ENCODE peak calls at places on chromosome 17, in seven cellular contexts. One of them, this sample, is unnamed.

GRCh38 chr17:6079155-6079554 is 9.0 kb downstream of the WSCD1 start:
- DNase-seq in activated naive CD8-positive, alpha-beta T cell treated with anti-CD3 and anti-CD28 coated beads for 36 hours: no peak
- DNase-seq in BJ: no peak
- DNase-seq in ovary: no peak
- DNase-seq in NCI-H1105 treated with DMSO at 0.1 percent for 48 hours: no peak
- DNase-seq in activated effector memory CD4-positive, alpha-beta T cell treated with Interleukin-2 at 50 U/mL for 16 hours: no peak
- DNase-seq in NCI-H460: no peak
- DNase-seq in this sample: no peak

GRCh38 chr17:58756246-58757161 is 850 bp downstream of the PPM1E start:
- DNase-seq in ovary: peak
- DNase-seq in activated naive CD8-positive, alpha-beta T cell treated with anti-CD3 and anti-CD28 coated beads for 36 hours: peak
- DNase-seq in NCI-H1105 treated with DMSO at 0.1 percent for 48 hours: peak
- DNase-seq in BJ: no peak
- DNase-seq in activated effector memory CD4-positive, alpha-beta T cell treated with Interleukin-2 at 50 U/mL for 16 hours: no peak
- DNase-seq in NCI-H460: no peak
- DNase-seq in this sample: no peak

GRCh38 chr17:69492410-69493071 is 78.0 kb downstream of the MAP2K6 start:
- DNase-seq in NCI-H460: peak
- DNase-seq in ovary: no peak
- DNase-seq in BJ: peak
- DNase-seq in activated naive CD8-positive, alpha-beta T cell treated with anti-CD3 and anti-CD28 coated beads for 36 hours: no peak
- DNase-seq in NCI-H1105 treated with DMSO at 0.1 percent for 48 hours: no peak
- DNase-seq in activated effector memory CD4-positive, alpha-beta T cell treated with Interleukin-2 at 50 U/mL for 16 hours: no peak
- DNase-seq in this sample: no peak

GRCh38 chr17:77792626-77793025 is 165.9 kb upstream of the TNRC6C start:
- DNase-seq in activated effector memory CD4-positive, alpha-beta T cell treated with Interleukin-2 at 50 U/mL for 16 hours: no peak
- DNase-seq in BJ: no peak
- DNase-seq in NCI-H460: no peak
- DNase-seq in activated naive CD8-positive, alpha-beta T cell treated with anti-CD3 and anti-CD28 coated beads for 36 hours: no peak
- DNase-seq in ovary: no peak
- DNase-seq in NCI-H1105 treated with DMSO at 0.1 percent for 48 hours: no peak
- DNase-seq in this sample: no peak

GRCh38 chr17:64328036-64328874 is 62.4 kb downstream of the PECAM1 start:
- DNase-seq in ovary: no peak
- DNase-seq in activated effector memory CD4-positive, alpha-beta T cell treated with Interleukin-2 at 50 U/mL for 16 hours: no peak
- DNase-seq in activated naive CD8-positive, alpha-beta T cell treated with anti-CD3 and anti-CD28 coated beads for 36 hours: no peak
- DNase-seq in BJ: no peak
- DNase-seq in NCI-H460: no peak
- DNase-seq in NCI-H1105 treated with DMSO at 0.1 percent for 48 hours: no peak
- DNase-seq in this sample: no peak

GRCh38 chr17:75525806-75526554 is 483 bp downstream of the LLGL2 start:
- DNase-seq in BJ: no peak
- DNase-seq in NCI-H1105 treated with DMSO at 0.1 percent for 48 hours: no peak
- DNase-seq in activated naive CD8-positive, alpha-beta T cell treated with anti-CD3 and anti-CD28 coated beads for 36 hours: no peak
- DNase-seq in NCI-H460: no peak
- DNase-seq in ovary: no peak
- DNase-seq in activated effector memory CD4-positive, alpha-beta T cell treated with Interleukin-2 at 50 U/mL for 16 hours: no peak
- DNase-seq in this sample: no peak

GRCh38 chr17:77690271-77691161 is 268.0 kb upstream of the TNRC6C start:
- DNase-seq in NCI-H460: no peak
- DNase-seq in NCI-H1105 treated with DMSO at 0.1 percent for 48 hours: no peak
- DNase-seq in activated naive CD8-positive, alpha-beta T cell treated with anti-CD3 and anti-CD28 coated beads for 36 hours: no peak
- DNase-seq in BJ: no peak
- DNase-seq in activated effector memory CD4-positive, alpha-beta T cell treated with Interleukin-2 at 50 U/mL for 16 hours: peak
- DNase-seq in ovary: no peak
- DNase-seq in this sample: no peak

GRCh38 chr17:43943769-43944418 is 1.6 kb upstream of the PPY start:
- DNase-seq in ovary: peak
- DNase-seq in NCI-H460: peak
- DNase-seq in NCI-H1105 treated with DMSO at 0.1 percent for 48 hours: peak
- DNase-seq in activated naive CD8-positive, alpha-beta T cell treated with anti-CD3 and anti-CD28 coated beads for 36 hours: peak
- DNase-seq in activated effector memory CD4-positive, alpha-beta T cell treated with Interleukin-2 at 50 U/mL for 16 hours: peak
- DNase-seq in BJ: no peak
- DNase-seq in this sample: peak

GRCh38 chr17:63842173-63842539 is 329 bp downstream of the SMARCD2 start:
- DNase-seq in activated effector memory CD4-positive, alpha-beta T cell treated with Interleukin-2 at 50 U/mL for 16 hours: no peak
- DNase-seq in NCI-H1105 treated with DMSO at 0.1 percent for 48 hours: no peak
- DNase-seq in NCI-H460: no peak
- DNase-seq in ovary: no peak
- DNase-seq in BJ: no peak
- DNase-seq in activated naive CD8-positive, alpha-beta T cell treated with anti-CD3 and anti-CD28 coated beads for 36 hours: no peak
- DNase-seq in this sample: no peak

GRCh38 chr17:80283116-80283852 is 22.6 kb downstream of the RNF213 start:
- DNase-seq in activated effector memory CD4-positive, alpha-beta T cell treated with Interleukin-2 at 50 U/mL for 16 hours: no peak
- DNase-seq in activated naive CD8-positive, alpha-beta T cell treated with anti-CD3 and anti-CD28 coated beads for 36 hours: no peak
- DNase-seq in NCI-H460: no peak
- DNase-seq in ovary: no peak
- DNase-seq in NCI-H1105 treated with DMSO at 0.1 percent for 48 hours: no peak
- DNase-seq in BJ: no peak
- DNase-seq in this sample: no peak

GRCh38 chr17:74862108-74862901 is 2.6 kb upstream of the GRIN2C start:
- DNase-seq in NCI-H1105 treated with DMSO at 0.1 percent for 48 hours: peak
- DNase-seq in activated effector memory CD4-positive, alpha-beta T cell treated with Interleukin-2 at 50 U/mL for 16 hours: peak
- DNase-seq in activated naive CD8-positive, alpha-beta T cell treated with anti-CD3 and anti-CD28 coated beads for 36 hours: peak
- DNase-seq in BJ: no peak
- DNase-seq in ovary: peak
- DNase-seq in NCI-H460: peak
- DNase-seq in this sample: peak

GRCh38 chr17:1542316-1542715 is 20.3 kb downstream of the PITPNA start:
- DNase-seq in NCI-H1105 treated with DMSO at 0.1 percent for 48 hours: no peak
- DNase-seq in activated naive CD8-positive, alpha-beta T cell treated with anti-CD3 and anti-CD28 coated beads for 36 hours: no peak
- DNase-seq in ovary: no peak
- DNase-seq in NCI-H460: no peak
- DNase-seq in activated effector memory CD4-positive, alpha-beta T cell treated with Interleukin-2 at 50 U/mL for 16 hours: no peak
- DNase-seq in BJ: no peak
- DNase-seq in this sample: no peak

GRCh38 chr17:8629371-8630226 is 926 bp downstream of the MYH10 start:
- DNase-seq in BJ: no peak
- DNase-seq in activated effector memory CD4-positive, alpha-beta T cell treated with Interleukin-2 at 50 U/mL for 16 hours: no peak
- DNase-seq in NCI-H1105 treated with DMSO at 0.1 percent for 48 hours: peak
- DNase-seq in ovary: peak
- DNase-seq in NCI-H460: no peak
- DNase-seq in activated naive CD8-positive, alpha-beta T cell treated with anti-CD3 and anti-CD28 coated beads for 36 hours: peak
- DNase-seq in this sample: no peak

GRCh38 chr17:31580331-31581021 is 189.0 kb downstream of the RAB11FIP4 start:
- DNase-seq in ovary: no peak
- DNase-seq in activated naive CD8-positive, alpha-beta T cell treated with anti-CD3 and anti-CD28 coated beads for 36 hours: no peak
- DNase-seq in BJ: no peak
- DNase-seq in activated effector memory CD4-positive, alpha-beta T cell treated with Interleukin-2 at 50 U/mL for 16 hours: no peak
- DNase-seq in NCI-H1105 treated with DMSO at 0.1 percent for 48 hours: no peak
- DNase-seq in NCI-H460: no peak
- DNase-seq in this sample: no peak

GRCh38 chr17:42422958-42423712 is at the start of gene CAVIN1:
- DNase-seq in BJ: peak
- DNase-seq in ovary: peak
- DNase-seq in NCI-H460: peak
- DNase-seq in activated naive CD8-positive, alpha-beta T cell treated with anti-CD3 and anti-CD28 coated beads for 36 hours: peak
- DNase-seq in activated effector memory CD4-positive, alpha-beta T cell treated with Interleukin-2 at 50 U/mL for 16 hours: no peak
- DNase-seq in NCI-H1105 treated with DMSO at 0.1 percent for 48 hours: peak
- DNase-seq in this sample: peak

GRCh38 chr17:27994586-27994985 is 47.9 kb upstream of the NLK start:
- DNase-seq in ovary: no peak
- DNase-seq in BJ: no peak
- DNase-seq in NCI-H1105 treated with DMSO at 0.1 percent for 48 hours: no peak
- DNase-seq in activated effector memory CD4-positive, alpha-beta T cell treated with Interleukin-2 at 50 U/mL for 16 hours: no peak
- DNase-seq in activated naive CD8-positive, alpha-beta T cell treated with anti-CD3 and anti-CD28 coated beads for 36 hours: no peak
- DNase-seq in NCI-H460: no peak
- DNase-seq in this sample: no peak

GRCh38 chr17:55577011-55577586 is 65.8 kb upstream of the SMIM36 start:
- DNase-seq in NCI-H1105 treated with DMSO at 0.1 percent for 48 hours: no peak
- DNase-seq in BJ: peak
- DNase-seq in activated effector memory CD4-positive, alpha-beta T cell treated with Interleukin-2 at 50 U/mL for 16 hours: peak
- DNase-seq in NCI-H460: no peak
- DNase-seq in ovary: peak
- DNase-seq in activated naive CD8-positive, alpha-beta T cell treated with anti-CD3 and anti-CD28 coated beads for 36 hours: peak
- DNase-seq in this sample: peak

GRCh38 chr17:2700491-2701141 is 10.9 kb downstream of the CLUH start:
- DNase-seq in BJ: no peak
- DNase-seq in NCI-H1105 treated with DMSO at 0.1 percent for 48 hours: peak
- DNase-seq in activated naive CD8-positive, alpha-beta T cell treated with anti-CD3 and anti-CD28 coated beads for 36 hours: no peak
- DNase-seq in activated effector memory CD4-positive, alpha-beta T cell treated with Interleukin-2 at 50 U/mL for 16 hours: no peak
- DNase-seq in NCI-H460: no peak
- DNase-seq in ovary: peak
- DNase-seq in this sample: no peak

GRCh38 chr17:64773836-64774761 is 112.0 kb upstream of the SMURF2 start:
- DNase-seq in NCI-H460: peak
- DNase-seq in BJ: no peak
- DNase-seq in activated effector memory CD4-positive, alpha-beta T cell treated with Interleukin-2 at 50 U/mL for 16 hours: no peak
- DNase-seq in activated naive CD8-positive, alpha-beta T cell treated with anti-CD3 and anti-CD28 coated beads for 36 hours: no peak
- DNase-seq in ovary: peak
- DNase-seq in NCI-H1105 treated with DMSO at 0.1 percent for 48 hours: peak
- DNase-seq in this sample: no peak

GRCh38 chr17:36128411-36128978 is 24.9 kb downstream of the CCL4 start:
- DNase-seq in activated naive CD8-positive, alpha-beta T cell treated with anti-CD3 and anti-CD28 coated beads for 36 hours: no peak
- DNase-seq in NCI-H460: no peak
- DNase-seq in ovary: no peak
- DNase-seq in activated effector memory CD4-positive, alpha-beta T cell treated with Interleukin-2 at 50 U/mL for 16 hours: no peak
- DNase-seq in BJ: no peak
- DNase-seq in NCI-H1105 treated with DMSO at 0.1 percent for 48 hours: no peak
- DNase-seq in this sample: no peak

GRCh38 chr17:40153603-40154238 is 13.4 kb downstream of the CASC3 start:
- DNase-seq in ovary: no peak
- DNase-seq in activated naive CD8-positive, alpha-beta T cell treated with anti-CD3 and anti-CD28 coated beads for 36 hours: peak
- DNase-seq in NCI-H1105 treated with DMSO at 0.1 percent for 48 hours: no peak
- DNase-seq in BJ: no peak
- DNase-seq in NCI-H460: no peak
- DNase-seq in activated effector memory CD4-positive, alpha-beta T cell treated with Interleukin-2 at 50 U/mL for 16 hours: no peak
- DNase-seq in this sample: no peak

GRCh38 chr17:68519911-68520310 is 7.7 kb downstream of the PRKAR1A start:
- DNase-seq in activated effector memory CD4-positive, alpha-beta T cell treated with Interleukin-2 at 50 U/mL for 16 hours: no peak
- DNase-seq in NCI-H460: no peak
- DNase-seq in activated naive CD8-positive, alpha-beta T cell treated with anti-CD3 and anti-CD28 coated beads for 36 hours: no peak
- DNase-seq in BJ: no peak
- DNase-seq in NCI-H1105 treated with DMSO at 0.1 percent for 48 hours: no peak
- DNase-seq in ovary: no peak
- DNase-seq in this sample: no peak

GRCh38 chr17:47968836-47969235 is 2.1 kb upstream of the CDK5RAP3 start:
- DNase-seq in NCI-H460: no peak
- DNase-seq in activated effector memory CD4-positive, alpha-beta T cell treated with Interleukin-2 at 50 U/mL for 16 hours: no peak
- DNase-seq in NCI-H1105 treated with DMSO at 0.1 percent for 48 hours: no peak
- DNase-seq in ovary: no peak
- DNase-seq in BJ: no peak
- DNase-seq in activated naive CD8-positive, alpha-beta T cell treated with anti-CD3 and anti-CD28 coated beads for 36 hours: no peak
- DNase-seq in this sample: no peak

GRCh38 chr17:56392274-56392673 is 201.2 kb upstream of the NOG start:
- DNase-seq in activated effector memory CD4-positive, alpha-beta T cell treated with Interleukin-2 at 50 U/mL for 16 hours: no peak
- DNase-seq in NCI-H1105 treated with DMSO at 0.1 percent for 48 hours: no peak
- DNase-seq in ovary: no peak
- DNase-seq in NCI-H460: no peak
- DNase-seq in activated naive CD8-positive, alpha-beta T cell treated with anti-CD3 and anti-CD28 coated beads for 36 hours: no peak
- DNase-seq in BJ: no peak
- DNase-seq in this sample: no peak

GRCh38 chr17:49779730-49780220 is 8.7 kb upstream of the KAT7 start:
- DNase-seq in activated naive CD8-positive, alpha-beta T cell treated with anti-CD3 and anti-CD28 coated beads for 36 hours: no peak
- DNase-seq in NCI-H460: peak
- DNase-seq in ovary: no peak
- DNase-seq in NCI-H1105 treated with DMSO at 0.1 percent for 48 hours: peak
- DNase-seq in activated effector memory CD4-positive, alpha-beta T cell treated with Interleukin-2 at 50 U/mL for 16 hours: no peak
- DNase-seq in BJ: peak
- DNase-seq in this sample: no peak

GRCh38 chr17:14304876-14305636 is 4.2 kb downstream of the HS3ST3B1 start:
- DNase-seq in NCI-H460: no peak
- DNase-seq in BJ: no peak
- DNase-seq in activated naive CD8-positive, alpha-beta T cell treated with anti-CD3 and anti-CD28 coated beads for 36 hours: no peak
- DNase-seq in NCI-H1105 treated with DMSO at 0.1 percent for 48 hours: no peak
- DNase-seq in ovary: no peak
- DNase-seq in activated effector memory CD4-positive, alpha-beta T cell treated with Interleukin-2 at 50 U/mL for 16 hours: no peak
- DNase-seq in this sample: no peak

GRCh38 chr17:49583889-49584288 is 8.2 kb downstream of the NXPH3 start:
- DNase-seq in NCI-H460: no peak
- DNase-seq in ovary: no peak
- DNase-seq in activated effector memory CD4-positive, alpha-beta T cell treated with Interleukin-2 at 50 U/mL for 16 hours: no peak
- DNase-seq in activated naive CD8-positive, alpha-beta T cell treated with anti-CD3 and anti-CD28 coated beads for 36 hours: no peak
- DNase-seq in NCI-H1105 treated with DMSO at 0.1 percent for 48 hours: no peak
- DNase-seq in BJ: no peak
- DNase-seq in this sample: no peak

GRCh38 chr17:77325826-77326581 is 185.2 kb downstream of the SEC14L1 start:
- DNase-seq in NCI-H460: no peak
- DNase-seq in BJ: no peak
- DNase-seq in NCI-H1105 treated with DMSO at 0.1 percent for 48 hours: no peak
- DNase-seq in activated effector memory CD4-positive, alpha-beta T cell treated with Interleukin-2 at 50 U/mL for 16 hours: no peak
- DNase-seq in ovary: peak
- DNase-seq in activated naive CD8-positive, alpha-beta T cell treated with anti-CD3 and anti-CD28 coated beads for 36 hours: peak
- DNase-seq in this sample: no peak

GRCh38 chr17:47266782-47267181 is 13.2 kb downstream of the ITGB3 start:
- DNase-seq in activated naive CD8-positive, alpha-beta T cell treated with anti-CD3 and anti-CD28 coated beads for 36 hours: no peak
- DNase-seq in ovary: no peak
- DNase-seq in BJ: no peak
- DNase-seq in activated effector memory CD4-positive, alpha-beta T cell treated with Interleukin-2 at 50 U/mL for 16 hours: no peak
- DNase-seq in NCI-H1105 treated with DMSO at 0.1 percent for 48 hours: no peak
- DNase-seq in NCI-H460: no peak
- DNase-seq in this sample: no peak

This sample was measured in activated T-helper 2 cell treated with anti-CD3 and anti-CD28 coated beads, Interferon-gamma antibody, Interleukin-2, Interleukin-4, amounts not matched to agents 10 μg/mL and 5 μg/mL and 100 μg/mL, durations not matched to agents 14 hours and 24 hours and 36 hours.